ENCODE peak calls at places on chromosomes 13 and 19, in five cellular contexts. One of them, this sample, is unnamed.

GRCh38 chr19:50658438-50659317 is 9.4 kb downstream of the C19orf81 start:
- DNase-seq in HepG2: no peak
- DNase-seq in SK-N-SH: peak
- DNase-seq in GM12878: no peak
- DNase-seq in K562: peak
- DNase-seq in this sample: peak

GRCh38 chr13:41962994-41963393 is 2.1 kb upstream of the VWA8 start:
- DNase-seq in HepG2: no peak
- DNase-seq in SK-N-SH: no peak
- DNase-seq in GM12878: no peak
- DNase-seq in K562: no peak
- DNase-seq in this sample: no peak

GRCh38 chr19:53977991-53978731 is 13.3 kb upstream of the CACNG6 start:
- DNase-seq in HepG2: no peak
- DNase-seq in SK-N-SH: peak
- DNase-seq in GM12878: no peak
- DNase-seq in K562: peak
- DNase-seq in this sample: peak

GRCh38 chr13:76799696-76800095 is 86.5 kb downstream of the KCTD12 start:
- DNase-seq in HepG2: no peak
- DNase-seq in SK-N-SH: no peak
- DNase-seq in GM12878: no peak
- DNase-seq in K562: no peak
- DNase-seq in this sample: no peak

GRCh38 chr19:18057557-18057956 is 29.2 kb downstream of the IL12RB1 start:
- DNase-seq in HepG2: no peak
- DNase-seq in SK-N-SH: no peak
- DNase-seq in GM12878: no peak
- DNase-seq in K562: no peak
- DNase-seq in this sample: no peak

GRCh38 chr19:13014101-13014920 is 19.0 kb downstream of the NFIX start:
- DNase-seq in HepG2: no peak
- DNase-seq in SK-N-SH: no peak
- DNase-seq in GM12878: no peak
- DNase-seq in K562: peak
- DNase-seq in this sample: no peak

GRCh38 chr13:113967206-113967720 is 6.6 kb downstream of the C13orf46 start:
- DNase-seq in HepG2: no peak
- DNase-seq in SK-N-SH: no peak
- DNase-seq in GM12878: no peak
- DNase-seq in K562: no peak
- DNase-seq in this sample: no peak

GRCh38 chr13:46267166-46267565 is 55.4 kb downstream of the LRRC63 start:
- DNase-seq in HepG2: no peak
- DNase-seq in SK-N-SH: no peak
- DNase-seq in GM12878: no peak
- DNase-seq in K562: no peak
- DNase-seq in this sample: no peak

GRCh38 chr13:110713642-110713952 is at the start of gene ING1:
- DNase-seq in HepG2: no peak
- DNase-seq in SK-N-SH: no peak
- DNase-seq in GM12878: no peak
- DNase-seq in K562: no peak
- DNase-seq in this sample: no peak

GRCh38 chr19:13700621-13701020 is 63.7 kb upstream of the MRI1 start:
- DNase-seq in HepG2: no peak
- DNase-seq in SK-N-SH: no peak
- DNase-seq in GM12878: no peak
- DNase-seq in K562: no peak
- DNase-seq in this sample: no peak

GRCh38 chr13:32264407-32264806 is 50.8 kb downstream of the ZAR1L start:
- DNase-seq in HepG2: no peak
- DNase-seq in SK-N-SH: no peak
- DNase-seq in GM12878: no peak
- DNase-seq in K562: no peak
- DNase-seq in this sample: no peak

GRCh38 chr13:52845766-52846566 is 2.5 kb downstream of the PCDH8 start:
- DNase-seq in HepG2: no peak
- DNase-seq in SK-N-SH: peak
- DNase-seq in GM12878: no peak
- DNase-seq in K562: no peak
- DNase-seq in this sample: no peak
- TF ChIP-seq ZBTB33 in HepG2: no peak
- TF ChIP-seq ZBTB33 in SK-N-SH: no peak
- TF ChIP-seq ZBTB33 in GM12878: no peak
- TF ChIP-seq ZBTB33 in K562: no peak
- TF ChIP-seq ZBTB33 in this sample: no peak

DNA sequence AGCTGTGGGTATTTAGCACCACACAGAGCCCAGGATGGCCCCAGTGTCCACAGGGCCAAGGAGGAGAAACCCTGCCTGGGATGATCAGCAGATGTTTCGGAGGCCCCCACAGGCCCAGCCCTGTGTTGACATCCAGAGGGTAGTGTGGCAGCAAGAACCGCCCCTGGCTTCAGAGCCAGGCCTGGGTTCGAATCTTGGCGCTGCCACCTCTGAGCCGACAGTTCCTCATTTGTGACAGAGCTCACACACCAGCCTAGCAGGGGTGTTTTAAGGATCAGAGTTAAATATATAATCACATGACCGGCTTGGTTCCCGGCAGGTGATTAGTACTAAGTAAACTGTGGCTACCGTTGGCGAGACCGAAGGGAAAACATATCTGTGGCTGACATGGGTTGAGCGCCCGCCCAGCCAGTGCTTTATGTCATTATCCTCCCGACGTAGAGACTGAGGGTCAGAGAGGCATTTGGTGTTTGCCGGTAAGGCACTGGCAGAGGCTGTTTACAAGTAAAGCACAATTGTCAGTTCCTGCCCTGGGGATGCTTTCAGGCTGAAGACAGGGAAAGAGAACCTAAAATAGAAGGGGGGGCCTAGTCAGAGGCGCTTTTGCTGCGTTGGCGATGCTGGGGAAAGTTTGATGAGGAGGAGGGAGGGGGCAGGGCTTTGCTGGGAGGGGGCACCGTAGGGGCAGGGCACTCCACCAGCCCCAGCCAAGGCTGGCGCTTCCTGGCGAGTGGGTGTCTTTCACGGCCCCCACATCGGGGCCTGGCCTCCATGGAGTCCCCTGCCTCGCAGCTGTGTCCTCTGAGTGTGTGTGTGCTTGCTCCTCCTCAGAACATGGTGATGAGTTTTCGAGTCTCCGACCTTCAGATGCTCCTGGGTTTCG is 4.8 kb downstream of the PIAS4 start:
- DNase-seq in HepG2: no peak
- DNase-seq in SK-N-SH: peak
- DNase-seq in GM12878: no peak
- DNase-seq in K562: no peak
- DNase-seq in this sample: no peak
- H3K4me2 ChIP-seq in HepG2: no peak
- H3K4me2 ChIP-seq in SK-N-SH: no peak
- H3K4me2 ChIP-seq in GM12878: no peak
- H3K4me2 ChIP-seq in K562: no peak
- H3K4me2 ChIP-seq in this sample: no peak

GRCh38 chr13:90400372-90400771 is 947.1 kb upstream of the MIR17HG start:
- DNase-seq in HepG2: no peak
- DNase-seq in SK-N-SH: no peak
- DNase-seq in GM12878: no peak
- DNase-seq in K562: no peak
- DNase-seq in this sample: no peak

GRCh38 chr13:90396266-90396665 is 951.2 kb upstream of the MIR17HG start:
- DNase-seq in HepG2: no peak
- DNase-seq in SK-N-SH: no peak
- DNase-seq in GM12878: no peak
- DNase-seq in K562: no peak
- DNase-seq in this sample: no peak

GRCh38 chr13:90393408-90393807 is 954.1 kb upstream of the MIR17HG start:
- DNase-seq in HepG2: no peak
- DNase-seq in SK-N-SH: no peak
- DNase-seq in GM12878: no peak
- DNase-seq in K562: no peak
- DNase-seq in this sample: no peak

GRCh38 chr13:90395846-90396245 is 951.6 kb upstream of the MIR17HG start:
- DNase-seq in HepG2: no peak
- DNase-seq in SK-N-SH: no peak
- DNase-seq in GM12878: no peak
- DNase-seq in K562: no peak
- DNase-seq in this sample: no peak

GRCh38 chr13:90395348-90395747 is 952.1 kb upstream of the MIR17HG start:
- DNase-seq in HepG2: no peak
- DNase-seq in SK-N-SH: no peak
- DNase-seq in GM12878: no peak
- DNase-seq in K562: no peak
- DNase-seq in this sample: no peak
- H2AFZ ChIP-seq in HepG2: no peak
- H2AFZ ChIP-seq in SK-N-SH: no peak
- H2AFZ ChIP-seq in GM12878: no peak
- H2AFZ ChIP-seq in K562: no peak
- H2AFZ ChIP-seq in this sample: no peak

GRCh38 chr13:99278843-99279242 is 20.7 kb upstream of the GPR18 start:
- DNase-seq in HepG2: no peak
- DNase-seq in SK-N-SH: no peak
- DNase-seq in GM12878: no peak
- DNase-seq in K562: no peak
- DNase-seq in this sample: no peak

GRCh38 chr13:99278199-99278598 is 20.0 kb upstream of the GPR18 start:
- DNase-seq in HepG2: no peak
- DNase-seq in SK-N-SH: no peak
- DNase-seq in GM12878: no peak
- DNase-seq in K562: no peak
- DNase-seq in this sample: no peak

GRCh38 chr13:99277629-99278028 is 19.4 kb upstream of the GPR18 start:
- DNase-seq in HepG2: no peak
- DNase-seq in SK-N-SH: no peak
- DNase-seq in GM12878: no peak
- DNase-seq in K562: no peak
- DNase-seq in this sample: no peak

GRCh38 chr13:99275093-99275469 is 16.9 kb upstream of the GPR18 start:
- DNase-seq in HepG2: no peak
- DNase-seq in SK-N-SH: no peak
- DNase-seq in GM12878: no peak
- DNase-seq in K562: no peak
- DNase-seq in this sample: no peak

DNA sequence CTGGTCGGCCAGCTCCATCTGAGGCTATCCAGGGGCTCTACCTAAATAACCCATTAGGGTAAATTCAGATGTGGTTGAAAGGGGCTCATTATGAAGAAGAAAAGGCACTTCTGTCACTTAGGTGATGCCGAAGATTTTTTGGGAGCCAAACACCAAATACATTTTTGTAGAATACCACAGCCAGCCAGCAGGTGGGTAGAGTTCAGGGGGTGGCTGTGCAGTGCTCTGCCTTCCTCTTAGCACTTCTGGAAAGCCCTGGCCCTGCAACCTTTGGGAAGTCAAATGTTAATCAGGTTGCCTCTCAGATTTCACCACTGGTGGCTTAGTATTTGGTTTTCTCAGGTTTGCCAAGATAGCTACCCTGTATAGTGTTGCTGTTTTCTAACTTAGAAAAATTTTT is 18.5 kb upstream of the GPR18 start:
- DNase-seq in HepG2: no peak
- DNase-seq in SK-N-SH: no peak
- DNase-seq in GM12878: no peak
- DNase-seq in K562: no peak
- DNase-seq in this sample: no peak
- TF ChIP-seq ZBTB33 in HepG2: no peak
- TF ChIP-seq ZBTB33 in SK-N-SH: no peak
- TF ChIP-seq ZBTB33 in GM12878: no peak
- TF ChIP-seq ZBTB33 in K562: no peak
- TF ChIP-seq ZBTB33 in this sample: no peak

GRCh38 chr13:74641586-74641985 is 507.4 kb upstream of the KLF12 start:
- DNase-seq in HepG2: no peak
- DNase-seq in SK-N-SH: no peak
- DNase-seq in GM12878: no peak
- DNase-seq in K562: no peak
- DNase-seq in this sample: no peak

GRCh38 chr13:74647991-74648390 is 513.8 kb upstream of the KLF12 start:
- DNase-seq in HepG2: no peak
- DNase-seq in SK-N-SH: no peak
- DNase-seq in GM12878: no peak
- DNase-seq in K562: no peak
- DNase-seq in this sample: no peak

GRCh38 chr13:74647211-74647610 is 513.0 kb upstream of the KLF12 start:
- DNase-seq in HepG2: no peak
- DNase-seq in SK-N-SH: no peak
- DNase-seq in GM12878: no peak
- DNase-seq in K562: no peak
- DNase-seq in this sample: no peak

GRCh38 chr13:74644239-74644638 is 510.0 kb upstream of the KLF12 start:
- DNase-seq in HepG2: no peak
- DNase-seq in SK-N-SH: no peak
- DNase-seq in GM12878: no peak
- DNase-seq in K562: no peak
- DNase-seq in this sample: no peak
- H3K4me2 ChIP-seq in HepG2: no peak
- H3K4me2 ChIP-seq in SK-N-SH: no peak
- H3K4me2 ChIP-seq in GM12878: no peak
- H3K4me2 ChIP-seq in K562: no peak
- H3K4me2 ChIP-seq in this sample: no peak

DNA sequence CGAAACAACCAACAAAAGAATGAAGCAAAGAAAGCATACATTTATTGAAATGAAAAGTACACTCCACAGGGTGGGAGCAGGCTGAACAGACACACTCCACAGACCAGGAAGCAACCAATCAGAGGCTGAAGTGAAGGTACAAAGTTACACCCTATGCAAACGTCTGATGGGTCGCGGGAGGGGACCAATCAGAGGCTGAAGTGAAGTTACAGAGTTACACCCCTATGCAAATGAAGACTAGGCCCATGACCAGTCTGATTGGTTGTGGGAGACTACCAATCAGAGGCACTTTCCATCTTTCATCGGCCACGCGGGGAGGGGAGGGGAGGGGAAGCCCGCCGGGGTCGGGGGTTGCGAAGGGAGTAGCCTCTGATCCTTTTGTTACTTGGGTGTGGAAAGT is 12.4 kb upstream of the FBL start:
- DNase-seq in HepG2: peak
- DNase-seq in SK-N-SH: no peak
- DNase-seq in GM12878: no peak
- DNase-seq in K562: peak
- DNase-seq in this sample: no peak
- H2AFZ ChIP-seq in HepG2: no peak
- H2AFZ ChIP-seq in SK-N-SH: no peak
- H2AFZ ChIP-seq in GM12878: no peak
- H2AFZ ChIP-seq in K562: peak
- H2AFZ ChIP-seq in this sample: no peak